ENCODE peak calls at places on chromosomes 2 and 18, in four cellular contexts. B, P, Z and M are unnamed samples.

GRCh38 chr18:45900623-45901022 is 66.5 kb downstream of the EPG5 start:
- DNase-seq in B (no peak), Z (no peak), P (no peak), M (no peak)

GRCh38 chr2:63590621-63591408 is 2.1 kb downstream of the MDH1 start:
- DNase-seq in B (no peak), P (no peak), Z (no peak), M (no peak)

GRCh38 chr18:48367557-48367956 is 41.6 kb downstream of the ZBTB7C start:
- DNase-seq in B (no peak), P (no peak), Z (no peak), M (no peak)

GRCh38 chr2:33477473-33478468 is 1.3 kb downstream of the RASGRP3 start:
- DNase-seq in P (peak), Z (peak), B (peak), M (no peak)

GRCh38 chr18:394997-395383 is 105.5 kb downstream of the COLEC12 start:
- DNase-seq in B (peak), Z (no peak), P (no peak), M (no peak)

GRCh38 chr2:149826471-149827125 is 239.0 kb upstream of the MMADHC start:
- DNase-seq in B (peak), P (no peak), Z (no peak), M (no peak)

GRCh38 chr2:100780203-100781008 is 39.5 kb upstream of the NPAS2 start:
- DNase-seq in B (peak), Z (no peak), P (no peak), M (no peak)

GRCh38 chr18:10124557-10124956 is 210.7 kb downstream of the VAPA start:
- DNase-seq in B (no peak), Z (no peak), P (no peak), M (no peak)

GRCh38 chr18:7789853-7790552 is 222.9 kb downstream of the PTPRM start:
- DNase-seq in B (peak), Z (no peak), P (no peak), M (no peak)

GRCh38 chr2:14872779-14873325 is 240.3 kb downstream of the LRATD1 start:
- DNase-seq in B (no peak), Z (no peak), P (no peak), M (peak)

GRCh38 chr2:42862669-42863185 is 70.3 kb upstream of the HAAO start:
- DNase-seq in P (no peak), B (no peak), Z (no peak), M (no peak)